ENCODE peak calls at places on chromosomes 11 and 22, in seven cellular contexts. One of them, this sample, is unnamed.
A peak's percentile ranks its signal among the peaks of the same experiment; 100 is the strongest.

GRCh38 chr11:112273066-112273465 is 12.4 kb upstream of the PLET1 start:
- DNase-seq in tibial nerve: no peak
- DNase-seq in cardiac muscle cell: no peak
- DNase-seq in Panc1: no peak
- DNase-seq in stomach: no peak
- DNase-seq in fibroblast of lung: no peak
- DNase-seq in thoracic aorta: no peak
- DNase-seq in this sample: no peak

GRCh38 chr11:106681435-106681834 is 336.8 kb downstream of the GUCY1A2 start:
- DNase-seq in tibial nerve: no peak
- DNase-seq in cardiac muscle cell: no peak
- DNase-seq in Panc1: no peak
- DNase-seq in stomach: no peak
- DNase-seq in fibroblast of lung: no peak
- DNase-seq in thoracic aorta: no peak
- DNase-seq in this sample: no peak

GRCh38 chr11:26931248-26931631 is 62.7 kb upstream of the FIBIN start:
- DNase-seq in tibial nerve: peak; percentile 34
- DNase-seq in cardiac muscle cell: no peak
- DNase-seq in Panc1: no peak
- DNase-seq in stomach: no peak
- DNase-seq in fibroblast of lung: peak; percentile 41
- DNase-seq in thoracic aorta: no peak
- DNase-seq in this sample: peak; percentile 70

GRCh38 chr11:124481365-124482323 is 36.1 kb upstream of the OR8B8 start:
- DNase-seq in tibial nerve: no peak
- DNase-seq in cardiac muscle cell: peak; percentile 7
- DNase-seq in Panc1: no peak
- DNase-seq in stomach: no peak
- DNase-seq in fibroblast of lung: peak; percentile 66
- DNase-seq in thoracic aorta: no peak
- DNase-seq in this sample: no peak

GRCh38 chr22:23915230-23915754 is 21.1 kb downstream of the MIF start:
- DNase-seq in tibial nerve: no peak
- DNase-seq in cardiac muscle cell: no peak
- DNase-seq in Panc1: no peak
- DNase-seq in stomach: no peak
- DNase-seq in fibroblast of lung: no peak
- DNase-seq in thoracic aorta: no peak
- DNase-seq in this sample: no peak

GRCh38 chr22:25153961-25154685 is 45.5 kb upstream of the CRYBB3 start:
- DNase-seq in tibial nerve: peak; percentile 39
- DNase-seq in cardiac muscle cell: peak; percentile 24
- DNase-seq in Panc1: no peak
- DNase-seq in stomach: peak; percentile 89
- DNase-seq in fibroblast of lung: peak; percentile 57
- DNase-seq in thoracic aorta: peak; percentile 39
- DNase-seq in this sample: no peak

GRCh38 chr11:59755701-59756495 is 722 bp downstream of the STX3 start:
- DNase-seq in tibial nerve: peak; percentile 38
- DNase-seq in cardiac muscle cell: peak; percentile 55
- DNase-seq in Panc1: peak; percentile 48
- DNase-seq in stomach: peak; percentile 79
- DNase-seq in fibroblast of lung: peak; percentile 77
- DNase-seq in thoracic aorta: peak; percentile 52
- DNase-seq in this sample: no peak

GRCh38 chr11:61293869-61294716 is 1.0 kb downstream of the VWCE start:
- DNase-seq in tibial nerve: peak; percentile 28
- DNase-seq in cardiac muscle cell: peak; percentile 40
- DNase-seq in Panc1: no peak
- DNase-seq in stomach: peak; percentile 37
- DNase-seq in fibroblast of lung: peak; percentile 35
- DNase-seq in thoracic aorta: peak; percentile 23
- DNase-seq in this sample: no peak

GRCh38 chr11:60743058-60743457 is 13.6 kb upstream of the MS4A15 start:
- DNase-seq in tibial nerve: no peak
- DNase-seq in cardiac muscle cell: no peak
- DNase-seq in Panc1: no peak
- DNase-seq in stomach: no peak
- DNase-seq in fibroblast of lung: no peak
- DNase-seq in thoracic aorta: no peak
- DNase-seq in this sample: no peak

GRCh38 chr11:30344085-30344484 is 21.2 kb downstream of the ARL14EP start:
- DNase-seq in tibial nerve: no peak
- DNase-seq in cardiac muscle cell: no peak
- DNase-seq in Panc1: no peak
- DNase-seq in stomach: no peak
- DNase-seq in fibroblast of lung: no peak
- DNase-seq in thoracic aorta: no peak
- DNase-seq in this sample: no peak

GRCh38 chr11:128336203-128336602 is 251.2 kb downstream of the ETS1 start:
- DNase-seq in tibial nerve: peak; percentile 20
- DNase-seq in cardiac muscle cell: no peak
- DNase-seq in Panc1: peak; percentile 45
- DNase-seq in stomach: peak; percentile 39
- DNase-seq in fibroblast of lung: peak; percentile 82
- DNase-seq in thoracic aorta: no peak
- DNase-seq in this sample: peak; percentile 86

GRCh38 chr11:80362578-80362977 is 921.7 kb upstream of the TENM4 start:
- DNase-seq in tibial nerve: no peak
- DNase-seq in cardiac muscle cell: no peak
- DNase-seq in Panc1: no peak
- DNase-seq in stomach: no peak
- DNase-seq in fibroblast of lung: no peak
- DNase-seq in thoracic aorta: no peak
- DNase-seq in this sample: no peak

GRCh38 chr11:31641477-31642062 is 132.0 kb downstream of the ELP4 start:
- DNase-seq in tibial nerve: no peak
- DNase-seq in cardiac muscle cell: peak; percentile 59
- DNase-seq in Panc1: no peak
- DNase-seq in stomach: peak; percentile 29
- DNase-seq in fibroblast of lung: peak; percentile 42
- DNase-seq in thoracic aorta: no peak
- DNase-seq in this sample: no peak

GRCh38 chr22:23836692-23837495 is 1.9 kb downstream of the DERL3 start:
- DNase-seq in tibial nerve: no peak
- DNase-seq in cardiac muscle cell: no peak
- DNase-seq in Panc1: no peak
- DNase-seq in stomach: no peak
- DNase-seq in fibroblast of lung: no peak
- DNase-seq in thoracic aorta: no peak
- DNase-seq in this sample: no peak

GRCh38 chr11:46348986-46349401 is 1.7 kb downstream of the DGKZ start:
- DNase-seq in tibial nerve: no peak
- DNase-seq in cardiac muscle cell: no peak
- DNase-seq in Panc1: no peak
- DNase-seq in stomach: no peak
- DNase-seq in fibroblast of lung: no peak
- DNase-seq in thoracic aorta: no peak
- DNase-seq in this sample: no peak

GRCh38 chr11:94740975-94741707 is 27.0 kb upstream of the AMOTL1 start:
- DNase-seq in tibial nerve: no peak
- DNase-seq in cardiac muscle cell: peak; percentile 30
- DNase-seq in Panc1: peak; percentile 59
- DNase-seq in stomach: no peak
- DNase-seq in fibroblast of lung: peak; percentile 63
- DNase-seq in thoracic aorta: no peak
- DNase-seq in this sample: no peak

DNA sequence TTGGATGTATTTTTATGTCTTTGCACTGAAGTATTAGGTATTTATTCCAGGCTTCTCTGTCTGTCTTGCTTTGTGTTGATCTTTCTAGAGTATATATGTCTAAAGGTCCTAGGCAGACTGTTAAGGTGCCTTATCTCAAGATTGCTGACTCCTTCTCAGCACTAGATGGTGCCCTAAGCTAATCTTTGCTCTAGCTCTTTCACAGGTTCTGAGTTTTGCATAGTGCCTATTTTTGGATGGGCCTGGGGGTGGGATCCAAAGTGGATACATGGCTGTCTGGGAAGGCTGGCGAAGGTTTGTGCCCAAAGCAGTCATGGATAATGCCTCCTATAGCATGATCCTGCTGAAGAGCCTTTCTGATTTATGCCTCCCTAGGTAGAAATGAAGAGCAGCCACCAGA is 154.9 kb downstream of the TRPC6 start:
- DNase-seq in tibial nerve: no peak
- DNase-seq in cardiac muscle cell: peak; percentile 24
- DNase-seq in Panc1: no peak
- DNase-seq in stomach: no peak
- DNase-seq in fibroblast of lung: peak; percentile 14
- DNase-seq in thoracic aorta: no peak
- DNase-seq in this sample: no peak
- TF ChIP-seq CTCF in tibial nerve: no peak
- TF ChIP-seq CTCF in cardiac muscle cell: peak; percentile 39
- TF ChIP-seq CTCF in Panc1: peak; percentile 63
- TF ChIP-seq CTCF in stomach: peak; percentile 39
- TF ChIP-seq CTCF in fibroblast of lung: peak; percentile 51
- TF ChIP-seq CTCF in thoracic aorta: no peak
- TF ChIP-seq CTCF in this sample: peak; percentile 62

DNA sequence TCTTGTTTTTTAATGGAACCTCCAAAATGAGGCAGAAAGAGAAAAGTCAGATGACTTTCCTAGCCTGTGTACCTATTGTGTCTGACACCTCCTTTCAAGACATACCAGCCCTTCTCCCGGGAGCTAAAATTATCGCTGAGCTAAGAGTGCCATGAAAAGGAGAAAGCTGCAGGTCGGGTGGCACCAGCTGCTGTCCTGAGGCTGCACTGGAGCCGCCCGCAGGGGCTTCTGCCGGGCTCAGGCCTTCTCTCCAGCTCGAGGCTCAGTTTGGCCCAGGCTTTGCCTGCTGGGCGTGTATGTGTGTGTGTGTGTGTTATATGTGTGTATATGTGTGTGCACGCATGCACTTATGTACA is 27.7 kb upstream of the RAB1B start:
- DNase-seq in tibial nerve: no peak
- DNase-seq in cardiac muscle cell: no peak
- DNase-seq in Panc1: no peak
- DNase-seq in stomach: no peak
- DNase-seq in fibroblast of lung: no peak
- DNase-seq in thoracic aorta: no peak
- DNase-seq in this sample: no peak
- H3K36me3 ChIP-seq in tibial nerve: no peaks in the 10 kb centered on the region
- H3K36me3 ChIP-seq in cardiac muscle cell: peaks cover 10% of the 10 kb centered on the region
- H3K36me3 ChIP-seq in Panc1: no peaks in the 10 kb centered on the region
- H3K36me3 ChIP-seq in stomach: peaks cover 98% of the 10 kb centered on the region
- H3K36me3 ChIP-seq in fibroblast of lung: peaks cover 7% of the 10 kb centered on the region
- H3K36me3 ChIP-seq in thoracic aorta: peaks cover 43% of the 10 kb centered on the region
- H3K36me3 ChIP-seq in this sample: peaks cover 23% of the 10 kb centered on the region

GRCh38 chr11:1839924-1840779 is 1.4 kb downstream of the TNNI2 start:
- DNase-seq in tibial nerve: no peak
- DNase-seq in cardiac muscle cell: no peak
- DNase-seq in Panc1: no peak
- DNase-seq in stomach: peak; percentile 46
- DNase-seq in fibroblast of lung: no peak
- DNase-seq in thoracic aorta: no peak
- DNase-seq in this sample: no peak
- H3K4me3 ChIP-seq in tibial nerve: no peak overlapping the region
- H3K4me3 ChIP-seq in cardiac muscle cell: no peak overlapping the region
- H3K4me3 ChIP-seq in Panc1: no peak overlapping the region
- H3K4me3 ChIP-seq in stomach: no peak overlapping the region
- H3K4me3 ChIP-seq in fibroblast of lung: no peak overlapping the region
- H3K4me3 ChIP-seq in thoracic aorta: peak overlapping the region; percentile 27
- H3K4me3 ChIP-seq in this sample: no peak overlapping the region

GRCh38 chr11:9090488-9091043 is 833 bp downstream of the SCUBE2 start:
- DNase-seq in tibial nerve: no peak
- DNase-seq in cardiac muscle cell: no peak
- DNase-seq in Panc1: no peak
- DNase-seq in stomach: no peak
- DNase-seq in fibroblast of lung: no peak
- DNase-seq in thoracic aorta: no peak
- DNase-seq in this sample: no peak

GRCh38 chr11:9092846-9093778 is 1.7 kb upstream of the SCUBE2 start:
- DNase-seq in tibial nerve: no peak
- DNase-seq in cardiac muscle cell: no peak
- DNase-seq in Panc1: no peak
- DNase-seq in stomach: no peak
- DNase-seq in fibroblast of lung: no peak
- DNase-seq in thoracic aorta: no peak
- DNase-seq in this sample: no peak

GRCh38 chr11:9091044-9091936 is at the start of gene SCUBE2:
- DNase-seq in tibial nerve: no peak
- DNase-seq in cardiac muscle cell: peak; percentile 35
- DNase-seq in Panc1: no peak
- DNase-seq in stomach: no peak
- DNase-seq in fibroblast of lung: no peak
- DNase-seq in thoracic aorta: no peak
- DNase-seq in this sample: no peak

GRCh38 chr11:9094420-9094819 is 3.0 kb upstream of the SCUBE2 start:
- DNase-seq in tibial nerve: no peak
- DNase-seq in cardiac muscle cell: no peak
- DNase-seq in Panc1: no peak
- DNase-seq in stomach: no peak
- DNase-seq in fibroblast of lung: no peak
- DNase-seq in thoracic aorta: no peak
- DNase-seq in this sample: no peak

GRCh38 chr11:9092085-9092484 is 686 bp upstream of the SCUBE2 start:
- DNase-seq in tibial nerve: no peak
- DNase-seq in cardiac muscle cell: no peak
- DNase-seq in Panc1: no peak
- DNase-seq in stomach: no peak
- DNase-seq in fibroblast of lung: no peak
- DNase-seq in thoracic aorta: no peak
- DNase-seq in this sample: no peak
- TF ChIP-seq CTCF in tibial nerve: no peak
- TF ChIP-seq CTCF in cardiac muscle cell: no peak
- TF ChIP-seq CTCF in Panc1: no peak
- TF ChIP-seq CTCF in stomach: no peak
- TF ChIP-seq CTCF in fibroblast of lung: no peak
- TF ChIP-seq CTCF in thoracic aorta: no peak
- TF ChIP-seq CTCF in this sample: no peak

This sample was measured in BJ.